ENCODE peak calls at places on chromosomes 3 and 15, in five cellular contexts. B, C, G, H and T are unnamed samples.

GRCh38 chr3:122760457-122761271 is 33.0 kb downstream of the HSPBAP1 start:
- DNase-seq in H (no peak), G (no peak), C (peak; percentile 14), B (no peak), T (peak; percentile 15)

GRCh38 chr3:53881691-53882593 is at the start of gene ACTR8:
- DNase-seq in C (peak; percentile 79), G (peak; percentile 66), H (peak; percentile 90), B (peak; percentile 61), T (peak; percentile 37)

GRCh38 chr3:151305081-151305777 is 11.4 kb downstream of the GPR87 start:
- DNase-seq in B (peak; percentile 61), C (peak; percentile 95), H (no peak), G (peak; percentile 58), T (peak; percentile 94)

GRCh38 chr3:128188326-128188725 is 35.0 kb downstream of the EEFSEC start:
- DNase-seq in H (no peak), C (no peak), B (no peak), G (no peak), T (no peak)

GRCh38 chr3:71225951-71226564 is 357.5 kb downstream of the FOXP1 start:
- DNase-seq in G (no peak), B (no peak), C (no peak), H (no peak), T (no peak)

GRCh38 chr3:188827078-188827477 is 344.7 kb upstream of the TPRG1 start:
- DNase-seq in C (no peak), G (no peak), B (no peak), H (no peak), T (no peak)

GRCh38 chr15:76341366-76342045 is 4.9 kb downstream of the ISL2 start:
- DNase-seq in H (no peak), C (no peak), G (no peak), B (no peak), T (no peak)

GRCh38 chr3:122356402-122356801 is 26.6 kb downstream of the MIX23 start:
- DNase-seq in C (no peak), B (no peak), H (no peak), G (peak; percentile 48), T (no peak)

GRCh38 chr15:38266247-38266996 is 13.8 kb downstream of the SPRED1 start:
- DNase-seq in H (no peak), G (no peak), C (peak; percentile 20), B (no peak), T (no peak)

GRCh38 chr3:134797080-134797801 is 2.2 kb downstream of the EPHB1 start:
- DNase-seq in H (no peak), G (no peak), C (no peak), B (no peak), T (no peak)

GRCh38 chr3:12221663-12222062 is 63.0 kb upstream of the TIMP4 start:
- DNase-seq in C (no peak), B (no peak), H (no peak), G (peak; percentile 82), T (no peak)

GRCh38 chr15:100688549-100689120 is 86.2 kb downstream of the ASB7 start:
- DNase-seq in G (no peak), B (no peak), C (no peak), H (no peak), T (no peak)

GRCh38 chr3:87949189-87949878 is 109.5 kb downstream of the CGGBP1 start:
- DNase-seq in C (no peak), B (no peak), G (no peak), H (no peak), T (no peak)

GRCh38 chr15:25248583-25249235 is 190.1 kb downstream of the UBE3A start:
- DNase-seq in C (no peak), B (no peak), G (no peak), H (no peak), T (no peak)

GRCh38 chr3:65995030-65995429 is 43.7 kb downstream of the MAGI1 start:
- DNase-seq in C (peak; percentile 56), G (no peak), B (no peak), H (no peak), T (no peak)

GRCh38 chr3:63862804-63863149 is 828 bp downstream of the THOC7 start:
- DNase-seq in G (no peak), H (no peak), C (no peak), B (no peak), T (no peak)

GRCh38 chr3:11566916-11567315 is 76.8 kb downstream of the VGLL4 start:
- DNase-seq in B (no peak), C (no peak), H (no peak), G (no peak), T (no peak)

GRCh38 chr3:112463250-112463649 is 36.0 kb downstream of the BTLA start:
- DNase-seq in B (no peak), C (no peak), G (no peak), H (no peak), T (no peak)

GRCh38 chr15:40295870-40296560 is 11.7 kb downstream of the PLCB2 start:
- DNase-seq in B (no peak), C (no peak), G (no peak), H (no peak), T (no peak)

GRCh38 chr3:116863270-116863770 is 153.7 kb downstream of the TUSC7 start:
- DNase-seq in B (no peak), G (no peak), C (no peak), H (no peak), T (no peak)

GRCh38 chr3:24316887-24317383 is 177.7 kb downstream of the THRB start:
- DNase-seq in B (no peak), C (no peak), G (peak; percentile 52), H (no peak), T (no peak)

GRCh38 chr15:74787251-74788041 is 5.6 kb downstream of the CSK start:
- DNase-seq in H (peak; percentile 97), G (peak; percentile 94), C (peak; percentile 86), B (peak; percentile 24), T (peak; percentile 47)

GRCh38 chr3:94004301-94004910 is 24.0 kb downstream of the STX19 start:
- DNase-seq in C (peak; percentile 37), G (peak; percentile 44), B (peak; percentile 13), H (no peak), T (no peak)

GRCh38 chr3:104069114-104069513 is 1297.6 kb upstream of the ALCAM start:
- DNase-seq in H (no peak), G (no peak), B (no peak), C (peak; percentile 6), T (no peak)

GRCh38 chr15:101504866-101505609 is 15.5 kb upstream of the PCSK6 start:
- DNase-seq in B (no peak), C (no peak), H (no peak), G (no peak), T (no peak)

GRCh38 chr3:4989649-4989966 is 10.4 kb downstream of the BHLHE40 start:
- DNase-seq in G (no peak), H (no peak), B (no peak), C (no peak), T (no peak)

GRCh38 chr15:77419050-77419835 is 661 bp downstream of the PEAK1 start:
- DNase-seq in H (peak; percentile 58), C (peak; percentile 18), B (no peak), G (peak; percentile 53), T (no peak)

GRCh38 chr15:73564255-73564654 is 68.9 kb downstream of the NPTN start:
- DNase-seq in G (no peak), C (peak; percentile 66), B (no peak), H (no peak), T (no peak)